ENCODE peak calls at places on chromosomes 7 and 10, in nine cellular contexts. X, V, T, H, Z, E, M, L and W are unnamed samples.

GRCh38 chr10:71476249-71477011 is 79.7 kb downstream of the CDH23 start:
- DNase-seq in X (no peak), V (peak; percentile 24), T (no peak), H (peak; percentile 61), Z (no peak), E (no peak), M (no peak), L (no peak), W (no peak)

GRCh38 chr7:77696643-77697534 is 630 bp downstream of the RSBN1L start:
- DNase-seq in X (peak; percentile 62), V (peak; percentile 47), T (peak; percentile 51), H (no peak), Z (peak; percentile 58), E (peak; percentile 50), M (peak; percentile 53), L (peak; percentile 63), W (no peak)

GRCh38 chr7:4613855-4614548 is 68.1 kb upstream of the FOXK1 start:
- DNase-seq in X (peak; percentile 79), V (peak; percentile 81), T (peak; percentile 85), H (no peak), Z (peak; percentile 37), E (no peak), M (no peak), L (peak; percentile 47), W (no peak)

GRCh38 chr7:27640914-27641570 is 21.6 kb downstream of the HIBADH start:
- DNase-seq in X (peak; percentile 79), V (peak; percentile 76), T (peak; percentile 42), H (no peak), Z (no peak), E (no peak), M (no peak), L (no peak), W (no peak)

GRCh38 chr7:92723205-92723604 is 113.2 kb downstream of the CDK6 start:
- DNase-seq in X (no peak), V (peak; percentile 62), T (no peak), H (no peak), Z (no peak), E (no peak), M (no peak), L (no peak), W (no peak)

GRCh38 chr7:25845341-25845923 is 306.6 kb upstream of the NFE2L3 start:
- DNase-seq in X (no peak), V (no peak), T (no peak), H (no peak), Z (no peak), E (no peak), M (no peak), L (no peak), W (no peak)

GRCh38 chr7:5597772-5598171 is 174.1 kb upstream of the TNRC18 start:
- DNase-seq in X (no peak), V (peak; percentile 54), T (no peak), H (no peak), Z (no peak), E (no peak), M (no peak), L (no peak), W (peak; percentile 52)

GRCh38 chr7:54964136-54964535 is 54.7 kb upstream of the EGFR start:
- DNase-seq in X (peak; percentile 64), V (no peak), T (no peak), H (no peak), Z (no peak), E (no peak), M (no peak), L (no peak), W (no peak)

GRCh38 chr7:157828881-157829280 is 492.1 kb downstream of the DNAJB6 start:
- DNase-seq in X (no peak), V (no peak), T (no peak), H (no peak), Z (no peak), E (no peak), M (no peak), L (no peak), W (no peak)

GRCh38 chr10:78754269-78755074 is 314.3 kb upstream of the ZMIZ1 start:
- DNase-seq in X (no peak), V (peak; percentile 94), T (peak; percentile 94), H (no peak), Z (no peak), E (no peak), M (no peak), L (no peak), W (no peak)

GRCh38 chr7:55086413-55087201 is 67.8 kb downstream of the EGFR start:
- DNase-seq in X (peak; percentile 54), V (peak; percentile 85), T (peak; percentile 83), H (no peak), Z (no peak), E (no peak), M (no peak), L (no peak), W (no peak)

GRCh38 chr7:15977663-15978062 is 291.2 kb upstream of the MEOX2 start:
- DNase-seq in X (peak; percentile 11), V (peak; percentile 59), T (peak; percentile 41), H (no peak), Z (no peak), E (no peak), M (no peak), L (no peak), W (no peak)

GRCh38 chr10:120478401-120478800 is 21.4 kb downstream of the PLPP4 start:
- DNase-seq in X (no peak), V (no peak), T (peak; percentile 23), H (no peak), Z (no peak), E (no peak), M (no peak), L (no peak), W (no peak)

GRCh38 chr7:90540406-90540805 is 55.7 kb upstream of the CDK14 start:
- DNase-seq in X (no peak), V (no peak), T (no peak), H (no peak), Z (no peak), E (no peak), M (no peak), L (no peak), W (no peak)

GRCh38 chr7:42932861-42933591 is 850 bp downstream of the MRPL32 start:
- DNase-seq in X (no peak), V (peak; percentile 77), T (peak; percentile 37), H (no peak), Z (no peak), E (no peak), M (no peak), L (no peak), W (no peak)

GRCh38 chr7:158284617-158285382 is 302.8 kb downstream of the PTPRN2 start:
- DNase-seq in X (no peak), V (no peak), T (no peak), H (peak; percentile 23), Z (no peak), E (no peak), M (peak; percentile 5), L (peak; percentile 1), W (no peak)

GRCh38 chr7:92404170-92404614 is 43.1 kb upstream of the GATAD1 start:
- DNase-seq in X (no peak), V (peak; percentile 12), T (no peak), H (no peak), Z (no peak), E (no peak), M (no peak), L (no peak), W (no peak)

GRCh38 chr7:118152149-118152548 is 31.8 kb upstream of the LSM8 start:
- DNase-seq in X (peak; percentile 4), V (no peak), T (no peak), H (no peak), Z (no peak), E (no peak), M (no peak), L (no peak), W (no peak)

GRCh38 chr7:129218514-129219036 is 6.3 kb upstream of the AHCYL2 start:
- DNase-seq in X (peak; percentile 76), V (peak; percentile 87), T (peak; percentile 79), H (peak; percentile 91), Z (peak; percentile 85), E (peak; percentile 86), M (peak; percentile 89), L (peak; percentile 85), W (peak; percentile 82)
- TF ChIP-seq CTCF in X (peak; percentile 86), V (peak; percentile 84), T (peak; percentile 90), H (peak; percentile 85), Z (peak; percentile 94), E (peak; percentile 96), M (peak; percentile 93), L (peak; percentile 94), W (peak; percentile 98)

DNA sequence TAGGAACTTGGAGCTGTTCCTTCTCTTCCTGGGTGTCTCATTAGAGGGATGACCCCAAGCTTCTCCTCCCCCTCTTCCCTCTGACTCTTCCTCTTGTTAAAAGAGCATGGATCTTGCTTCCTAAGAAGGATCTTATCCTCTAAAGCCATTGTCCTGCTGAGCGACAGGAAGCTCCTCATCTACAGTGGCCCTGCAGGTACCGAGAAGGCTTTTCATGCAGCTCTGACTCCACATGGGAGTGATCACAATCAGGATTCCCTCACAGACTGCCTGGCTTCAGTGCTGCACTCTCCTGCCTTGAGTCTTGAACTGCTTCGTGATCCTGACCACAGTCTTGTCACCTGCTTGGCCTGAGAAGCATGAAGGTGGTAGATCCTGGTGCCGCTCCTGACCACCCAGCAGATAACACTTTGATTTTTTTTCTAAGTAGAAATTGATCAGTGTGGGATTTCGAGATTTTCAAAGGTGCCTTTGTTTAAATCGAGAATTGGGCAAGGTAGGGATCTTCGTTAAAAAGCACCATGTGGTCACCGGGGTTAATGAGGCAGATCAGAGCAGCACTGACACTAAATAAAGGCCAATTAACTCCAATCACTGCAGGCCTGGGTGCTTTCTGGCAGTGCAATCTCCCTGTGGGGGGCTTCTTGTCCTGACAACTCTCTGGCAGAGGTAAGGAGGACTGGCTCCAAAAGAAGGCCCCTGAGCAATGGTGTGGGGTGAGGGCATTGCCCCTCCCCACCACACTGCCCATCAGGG is 376.4 kb downstream of the NRG3 start:
- DNase-seq in X (no peak), V (no peak), T (no peak), H (no peak), Z (no peak), E (no peak), M (peak; percentile 59), L (no peak), W (no peak)
- TF ChIP-seq CTCF in X (no peak), V (no peak), T (no peak), H (no peak), Z (no peak), E (no peak), M (no peak), L (no peak), W (no peak)

GRCh38 chr7:24290004-24290641 is 6.1 kb downstream of the NPY start:
- DNase-seq in X (peak; percentile 65), V (peak; percentile 18), T (peak; percentile 17), H (no peak), Z (no peak), E (no peak), M (peak; percentile 66), L (no peak), W (no peak)
- TF ChIP-seq CTCF in X (peak; percentile 67), V (no peak), T (peak; percentile 5), H (no peak), Z (peak; percentile 60), E (peak; percentile 58), M (peak; percentile 76), L (peak; percentile 35), W (no peak)

GRCh38 chr7:105387621-105388372 is 924 bp downstream of the SRPK2 start:
- DNase-seq in X (peak; percentile 38), V (peak; percentile 48), T (peak; percentile 61), H (no peak), Z (peak; percentile 68), E (peak; percentile 52), M (peak; percentile 58), L (peak; percentile 49), W (peak; percentile 42)
- TF ChIP-seq CTCF in X (no peak), V (no peak), T (no peak), H (no peak), Z (no peak), E (peak; percentile 31), M (no peak), L (no peak), W (peak; percentile 3)